ENCODE peak calls at places on chromosomes 5 and 9, in five cellular contexts. U is T-helper 22 cell; W is T-helper 9 cell; N is activated CD4-positive, alpha-beta T cell treated with anti-CD3 and anti-CD28 coated beads for 48 hours; T is COR-L47. G is an unnamed sample.

GRCh38 chr9:32427111-32427873 is 42.8 kb downstream of the ACO1 start:
- DNase-seq in U (no peak), W (no peak), N (no peak), T (no peak), G (no peak)

GRCh38 chr9:115134941-115135340 is 17.0 kb upstream of the TNC start:
- DNase-seq in U (no peak), W (no peak), N (no peak), T (no peak), G (no peak)

GRCh38 chr5:111719773-111720172 is 37.2 kb downstream of the NREP start:
- DNase-seq in U (no peak), W (no peak), N (no peak), T (no peak), G (no peak)

GRCh38 chr9:18297532-18297872 is 176.5 kb upstream of the ADAMTSL1 start:
- DNase-seq in U (no peak), W (no peak), N (no peak), T (peak; percentile 9), G (peak; percentile 14)

GRCh38 chr5:134577796-134578577 is 52.5 kb downstream of the JADE2 start:
- DNase-seq in U (peak; percentile 35), W (peak; percentile 73), N (peak; percentile 88), T (peak; percentile 77), G (peak; percentile 75)

GRCh38 chr5:57292336-57292735 is 118.5 kb downstream of the GPBP1 start:
- DNase-seq in U (no peak), W (no peak), N (no peak), T (no peak), G (no peak)

GRCh38 chr5:119302916-119303897 is 52.6 kb upstream of the TNFAIP8 start:
- DNase-seq in U (no peak), W (no peak), N (no peak), T (no peak), G (peak; percentile 19)

GRCh38 chr9:94065535-94065961 is 18.7 kb upstream of the PTPDC1 start:
- DNase-seq in U (peak; percentile 22), W (peak; percentile 67), N (peak; percentile 80), T (peak; percentile 65), G (peak; percentile 89)

GRCh38 chr5:147448766-147449165 is 61.1 kb downstream of the DPYSL3 start:
- DNase-seq in U (no peak), W (no peak), N (no peak), T (no peak), G (no peak)

GRCh38 chr5:175654346-175654745 is 3.5 kb upstream of the HRH2 start:
- DNase-seq in U (no peak), W (no peak), N (no peak), T (no peak), G (no peak)

G was measured in RKO.